ENCODE peak calls at places on chromosomes 7 and 10, in eight cellular contexts. L is lung, Y is fibroblast of mammary gland, C is cardiac fibroblast, P is testis, R is choroid plexus epithelial cell, F is HL-60, W is A549. I is an unnamed sample.

GRCh38 chr10:66799474-66799873 is 126.4 kb upstream of the LRRTM3 start:
- DNase-seq in L (no peak), Y (no peak), C (peak; percentile 30), P (no peak), R (no peak), F (no peak), W (no peak), I (no peak)

GRCh38 chr7:64881461-64882287 is 21.4 kb upstream of the ZNF273 start:
- DNase-seq in L (peak; percentile 21), Y (no peak), C (no peak), P (no peak), R (no peak), F (no peak), W (no peak), I (no peak)

GRCh38 chr10:9685596-9685995 is 1332.1 kb upstream of the CELF2 start:
- DNase-seq in L (no peak), Y (no peak), C (no peak), P (no peak), R (no peak), F (no peak), W (no peak), I (no peak)

GRCh38 chr7:128791968-128792319 is at the start of gene CCDC136:
- DNase-seq in L (no peak), Y (no peak), C (no peak), P (no peak), R (no peak), F (no peak), W (no peak), I (peak; percentile 20)

GRCh38 chr10:57015595-57016303 is 654.7 kb upstream of the ZWINT start:
- DNase-seq in L (no peak), Y (no peak), C (no peak), P (no peak), R (no peak), F (no peak), W (no peak), I (no peak)

GRCh38 chr10:34180749-34181148 is 634.3 kb downstream of the PARD3 start:
- DNase-seq in L (no peak), Y (no peak), C (no peak), P (no peak), R (no peak), F (no peak), W (no peak), I (no peak)

GRCh38 chr10:69209787-69210480 is 10.2 kb upstream of the HKDC1 start:
- DNase-seq in L (no peak), Y (no peak), C (no peak), P (no peak), R (no peak), F (no peak), W (no peak), I (no peak)

GRCh38 chr10:68992721-68993440 is 4.3 kb downstream of the KIFBP start:
- DNase-seq in L (peak; percentile 34), Y (peak; percentile 96), C (peak; percentile 92), P (peak; percentile 76), R (peak; percentile 94), F (no peak), W (no peak), I (peak; percentile 74)

GRCh38 chr7:132102942-132103341 is 473.3 kb downstream of the PLXNA4 start:
- DNase-seq in L (no peak), Y (no peak), C (no peak), P (no peak), R (no peak), F (no peak), W (no peak), I (no peak)

GRCh38 chr7:30226593-30227268 is 57.7 kb upstream of the ZNRF2 start:
- DNase-seq in L (peak; percentile 51), Y (no peak), C (no peak), P (no peak), R (no peak), F (no peak), W (peak; percentile 58), I (peak; percentile 79)

GRCh38 chr10:85993140-85993539 is 373.5 kb downstream of the GRID1 start:
- DNase-seq in L (no peak), Y (no peak), C (no peak), P (no peak), R (no peak), F (no peak), W (no peak), I (no peak)

GRCh38 chr10:13945760-13946460 is 359.1 kb downstream of the PRPF18 start:
- DNase-seq in L (no peak), Y (peak; percentile 24), C (no peak), P (no peak), R (peak; percentile 30), F (no peak), W (no peak), I (peak; percentile 26)

GRCh38 chr10:101263146-101263837 is 34.0 kb upstream of the LBX1 start:
- DNase-seq in L (no peak), Y (no peak), C (no peak), P (no peak), R (no peak), F (no peak), W (no peak), I (no peak)

GRCh38 chr10:77442790-77443189 is 194.8 kb downstream of the KCNMA1 start:
- DNase-seq in L (no peak), Y (no peak), C (no peak), P (no peak), R (no peak), F (no peak), W (no peak), I (no peak)

DNA sequence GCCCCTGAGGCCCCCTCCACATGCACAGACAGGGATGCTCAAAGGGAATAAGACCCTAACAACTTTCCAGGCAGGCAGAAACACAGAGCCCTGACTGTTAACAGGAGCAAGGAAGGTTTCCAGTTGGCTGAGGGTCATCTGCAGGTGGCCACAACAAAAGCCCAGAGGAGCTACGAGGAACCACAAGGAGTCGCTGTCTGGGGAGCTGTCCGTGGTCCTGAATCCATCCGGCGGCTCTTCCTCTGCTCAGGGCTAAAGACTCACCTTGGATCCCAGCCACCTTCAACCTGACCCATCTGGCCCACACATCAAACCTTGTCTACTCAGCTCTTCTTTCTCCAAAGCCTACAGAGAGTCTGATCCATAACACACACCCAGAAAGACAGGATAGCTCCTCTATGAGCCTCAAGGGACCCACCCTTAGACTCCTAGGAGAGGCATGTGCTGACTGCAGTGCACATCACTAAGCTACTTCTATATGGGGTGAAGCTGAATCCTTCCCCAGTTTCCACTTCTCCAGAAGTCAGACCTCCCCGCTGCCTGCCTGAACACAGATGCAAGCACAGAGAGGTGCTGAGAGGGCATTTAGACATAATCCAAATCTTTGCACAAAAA is 104.0 kb downstream of the SLIT1 start:
- DNase-seq in L (peak; percentile 41), Y (peak; percentile 55), C (peak; percentile 70), P (peak; percentile 76), R (peak; percentile 76), F (peak; percentile 35), W (peak; percentile 71), I (peak; percentile 73)
- TF ChIP-seq CTCF in L (peak; percentile 36), Y (peak; percentile 96), C (peak; percentile 95), P (peak; percentile 27), R (peak; percentile 98), F (peak; percentile 97), W (peak; percentile 68), I (peak; percentile 86)

GRCh38 chr10:94358480-94358879 is 4.3 kb downstream of the NOC3L start:
- DNase-seq in L (no peak), Y (peak; percentile 92), C (peak; percentile 91), P (no peak), R (peak; percentile 95), F (no peak), W (no peak), I (peak; percentile 67)
- H3K4me3 ChIP-seq in L (no peak overlapping the region), Y (peak overlapping the region; percentile 8), C (peak overlapping the region; percentile 31), P (no peak overlapping the region), R (peak overlapping the region; percentile 40), F (no peak overlapping the region), W (no peak overlapping the region), I (no peak overlapping the region)

GRCh38 chr7:51299391-51300133 is 17.0 kb downstream of the COBL start:
- DNase-seq in L (no peak), Y (no peak), C (no peak), P (no peak), R (no peak), F (no peak), W (no peak), I (no peak)
- TF ChIP-seq CTCF in L (no peak), Y (no peak), C (peak; percentile 4), P (no peak), R (no peak), F (no peak), W (no peak), I (no peak)

GRCh38 chr10:75398238-75398629 is 3.3 kb downstream of the ZNF503 start:
- DNase-seq in L (no peak), Y (no peak), C (peak; percentile 31), P (no peak), R (no peak), F (no peak), W (no peak), I (peak; percentile 16)
- H3K4me3 ChIP-seq in L (peak overlapping the region; percentile 96), Y (peak overlapping the region; percentile 97), C (peak overlapping the region; percentile 95), P (peak overlapping the region; percentile 78), R (peak overlapping the region; percentile 79), F (no peak overlapping the region), W (no peak overlapping the region), I (peak overlapping the region; percentile 96)

GRCh38 chr7:123492485-123492884 is 41.9 kb downstream of the IQUB start:
- DNase-seq in L (no peak), Y (peak; percentile 37), C (peak; percentile 46), P (no peak), R (peak; percentile 16), F (no peak), W (no peak), I (no peak)
- TF ChIP-seq CTCF in L (no peak), Y (no peak), C (peak; percentile 8), P (no peak), R (peak; percentile 25), F (no peak), W (no peak), I (peak; percentile 29)